ENCODE peak calls at places on chromosomes 12 and 14, in nine cellular contexts. One of them, this sample, is unnamed.

GRCh38 chr14:23548351-23549318 is 2.9 kb downstream of the ZFHX2 start:
- DNase-seq in AG08396: peak
- DNase-seq in neural progenitor cell: peak
- DNase-seq in cerebellar cortex: peak
- DNase-seq in psoas muscle: no peak
- DNase-seq in dermis blood vessel endothelial cell: no peak
- DNase-seq in HFFc6: peak
- DNase-seq in head of caudate nucleus: no peak
- DNase-seq in stimulated activated CD4-positive, alpha-beta T cell treated with anti-CD3 and anti-CD28 coated beads, TNF-alpha, amount 100 ng/mL, for 1 hour: no peak
- DNase-seq in this sample: no peak

GRCh38 chr12:116304621-116305020 is 27.1 kb upstream of the MED13L start:
- DNase-seq in AG08396: no peak
- DNase-seq in neural progenitor cell: no peak
- DNase-seq in cerebellar cortex: no peak
- DNase-seq in psoas muscle: no peak
- DNase-seq in dermis blood vessel endothelial cell: no peak
- DNase-seq in HFFc6: no peak
- DNase-seq in head of caudate nucleus: no peak
- DNase-seq in stimulated activated CD4-positive, alpha-beta T cell treated with anti-CD3 and anti-CD28 coated beads, TNF-alpha, amount 100 ng/mL, for 1 hour: no peak
- DNase-seq in this sample: no peak

GRCh38 chr12:121789233-121789781 is 4.2 kb downstream of the RHOF start:
- DNase-seq in AG08396: no peak
- DNase-seq in neural progenitor cell: no peak
- DNase-seq in cerebellar cortex: no peak
- DNase-seq in psoas muscle: no peak
- DNase-seq in dermis blood vessel endothelial cell: peak
- DNase-seq in HFFc6: no peak
- DNase-seq in head of caudate nucleus: no peak
- DNase-seq in stimulated activated CD4-positive, alpha-beta T cell treated with anti-CD3 and anti-CD28 coated beads, TNF-alpha, amount 100 ng/mL, for 1 hour: no peak
- DNase-seq in this sample: no peak

GRCh38 chr14:84555493-84555892 is 974.5 kb upstream of the FLRT2 start:
- DNase-seq in AG08396: no peak
- DNase-seq in neural progenitor cell: no peak
- DNase-seq in cerebellar cortex: no peak
- DNase-seq in psoas muscle: no peak
- DNase-seq in dermis blood vessel endothelial cell: no peak
- DNase-seq in HFFc6: no peak
- DNase-seq in head of caudate nucleus: no peak
- DNase-seq in stimulated activated CD4-positive, alpha-beta T cell treated with anti-CD3 and anti-CD28 coated beads, TNF-alpha, amount 100 ng/mL, for 1 hour: no peak
- DNase-seq in this sample: no peak

GRCh38 chr12:104747956-104748355 is 210.1 kb downstream of the SLC41A2 start:
- DNase-seq in AG08396: no peak
- DNase-seq in neural progenitor cell: no peak
- DNase-seq in cerebellar cortex: no peak
- DNase-seq in psoas muscle: no peak
- DNase-seq in dermis blood vessel endothelial cell: no peak
- DNase-seq in HFFc6: no peak
- DNase-seq in head of caudate nucleus: peak
- DNase-seq in stimulated activated CD4-positive, alpha-beta T cell treated with anti-CD3 and anti-CD28 coated beads, TNF-alpha, amount 100 ng/mL, for 1 hour: no peak
- DNase-seq in this sample: no peak

GRCh38 chr14:99745307-99745951 is 47.8 kb upstream of the EML1 start:
- DNase-seq in AG08396: peak
- DNase-seq in neural progenitor cell: no peak
- DNase-seq in cerebellar cortex: no peak
- DNase-seq in psoas muscle: no peak
- DNase-seq in dermis blood vessel endothelial cell: peak
- DNase-seq in HFFc6: peak
- DNase-seq in head of caudate nucleus: no peak
- DNase-seq in stimulated activated CD4-positive, alpha-beta T cell treated with anti-CD3 and anti-CD28 coated beads, TNF-alpha, amount 100 ng/mL, for 1 hour: no peak
- DNase-seq in this sample: no peak

GRCh38 chr14:25463475-25463874 is 413.5 kb upstream of the STXBP6 start:
- DNase-seq in AG08396: no peak
- DNase-seq in neural progenitor cell: peak
- DNase-seq in cerebellar cortex: no peak
- DNase-seq in psoas muscle: no peak
- DNase-seq in dermis blood vessel endothelial cell: no peak
- DNase-seq in HFFc6: no peak
- DNase-seq in head of caudate nucleus: no peak
- DNase-seq in stimulated activated CD4-positive, alpha-beta T cell treated with anti-CD3 and anti-CD28 coated beads, TNF-alpha, amount 100 ng/mL, for 1 hour: no peak
- DNase-seq in this sample: no peak

GRCh38 chr12:100229036-100229635 is 28.5 kb downstream of the ACTR6 start:
- DNase-seq in AG08396: no peak
- DNase-seq in neural progenitor cell: no peak
- DNase-seq in cerebellar cortex: peak
- DNase-seq in psoas muscle: no peak
- DNase-seq in dermis blood vessel endothelial cell: peak
- DNase-seq in HFFc6: peak
- DNase-seq in head of caudate nucleus: no peak
- DNase-seq in stimulated activated CD4-positive, alpha-beta T cell treated with anti-CD3 and anti-CD28 coated beads, TNF-alpha, amount 100 ng/mL, for 1 hour: no peak
- DNase-seq in this sample: peak